ENCODE peak calls at places on chromosomes 11 and 22, in five cellular contexts. Z is fibroblast of lung, I is H7, C is SJSA1, T is adipocyte. L is an unnamed sample.
A peak's percentile ranks its signal among the peaks of the same experiment; 100 is the strongest.

GRCh38 chr11:48006301-48006992 is 26.1 kb downstream of the PTPRJ start:
- DNase-seq in Z (peak; percentile 64), I (no peak), C (no peak), T (peak; percentile 62), L (no peak)

GRCh38 chr22:29702931-29703594 is 16.7 kb upstream of the CABP7 start:
- DNase-seq in Z (no peak), I (peak; percentile 79), C (no peak), T (no peak), L (no peak)

GRCh38 chr11:86176165-86176884 is 68.2 kb upstream of the EED start:
- DNase-seq in Z (peak; percentile 53), I (no peak), C (no peak), T (no peak), L (no peak)

GRCh38 chr11:64245797-64246623 is 733 bp downstream of the PPP1R14B start:
- DNase-seq in Z (peak; percentile 83), I (peak; percentile 77), C (peak; percentile 99), T (peak; percentile 91), L (peak; percentile 99)

GRCh38 chr22:48044484-48045060 is 1282.1 kb downstream of the TBC1D22A start:
- DNase-seq in Z (no peak), I (peak; percentile 61), C (peak; percentile 28), T (no peak), L (no peak)

GRCh38 chr11:78270993-78271392 is 82.3 kb downstream of the USP35 start:
- DNase-seq in Z (no peak), I (no peak), C (no peak), T (no peak), L (no peak)

GRCh38 chr22:32175751-32176644 is 16.9 kb upstream of the C22orf42 start:
- DNase-seq in Z (no peak), I (peak; percentile 79), C (no peak), T (no peak), L (no peak)

GRCh38 chr11:111195192-111195591 is 50.3 kb upstream of the POU2AF2 start:
- DNase-seq in Z (peak; percentile 44), I (no peak), C (no peak), T (no peak), L (no peak)

GRCh38 chr11:73931039-73931645 is 19.7 kb upstream of the DNAJB13 start:
- DNase-seq in Z (peak; percentile 82), I (peak; percentile 81), C (peak; percentile 41), T (peak; percentile 67), L (no peak)

GRCh38 chr11:114078423-114078822 is 18.9 kb downstream of the ZBTB16 start:
- DNase-seq in Z (no peak), I (no peak), C (no peak), T (no peak), L (no peak)

GRCh38 chr22:32836286-32836859 is 34.9 kb downstream of the TIMP3 start:
- DNase-seq in Z (no peak), I (peak; percentile 67), C (no peak), T (peak; percentile 51), L (no peak)

GRCh38 chr11:57566564-57567209 is 785 bp downstream of the UBE2L6 start:
- DNase-seq in Z (peak; percentile 3), I (peak; percentile 38), C (no peak), T (no peak), L (no peak)

GRCh38 chr22:48892571-48893287 is 934.9 kb downstream of the BRD1 start:
- DNase-seq in Z (no peak), I (peak; percentile 15), C (peak; percentile 28), T (no peak), L (peak; percentile 33)

GRCh38 chr22:25081409-25081824 is 118.2 kb upstream of the CRYBB3 start:
- DNase-seq in Z (peak; percentile 14), I (peak; percentile 84), C (no peak), T (peak; percentile 19), L (no peak)

GRCh38 chr22:20206709-20207215 is 55.9 kb upstream of the CCDC188 start:
- DNase-seq in Z (peak; percentile 31), I (no peak), C (no peak), T (no peak), L (no peak)

GRCh38 chr11:57444362-57445074 is 15.8 kb upstream of the RTN4RL2 start:
- DNase-seq in Z (no peak), I (no peak), C (no peak), T (no peak), L (no peak)

GRCh38 chr11:113690619-113691569 is 15.2 kb downstream of the TMPRSS5 start:
- DNase-seq in Z (peak; percentile 44), I (peak; percentile 93), C (peak; percentile 88), T (peak; percentile 47), L (peak; percentile 84)

GRCh38 chr11:16603245-16603644 is 135.2 kb upstream of the C11orf58 start:
- DNase-seq in Z (no peak), I (peak; percentile 34), C (no peak), T (no peak), L (no peak)

GRCh38 chr11:78929906-78930220 is 355.2 kb upstream of the NARS2 start:
- DNase-seq in Z (no peak), I (no peak), C (no peak), T (no peak), L (no peak)

GRCh38 chr22:44090571-44090905 is 66.4 kb downstream of the PARVB start:
- DNase-seq in Z (no peak), I (no peak), C (no peak), T (no peak), L (peak; percentile 29)

GRCh38 chr11:47616726-47617416 is 22.7 kb upstream of the C1QTNF4 start:
- DNase-seq in Z (peak; percentile 90), I (peak; percentile 65), C (no peak), T (peak; percentile 90), L (no peak)

GRCh38 chr11:64358907-64359711 is at the start of gene RPS6KA4:
- DNase-seq in Z (peak; percentile 45), I (peak; percentile 97), C (peak; percentile 80), T (peak; percentile 93), L (peak; percentile 69)

GRCh38 chr11:117931971-117932370 is 2.8 kb upstream of the TMPRSS13 start:
- DNase-seq in Z (no peak), I (no peak), C (no peak), T (no peak), L (peak; percentile 11)

GRCh38 chr22:47605441-47605840 is 843.0 kb downstream of the TBC1D22A start:
- DNase-seq in Z (no peak), I (peak; percentile 15), C (peak; percentile 16), T (no peak), L (no peak)

GRCh38 chr11:73194593-73194992 is 23.5 kb upstream of the P2RY2 start:
- DNase-seq in Z (no peak), I (no peak), C (no peak), T (no peak), L (peak; percentile 86)

GRCh38 chr11:60978546-60979380 is 7.3 kb downstream of the CD6 start:
- DNase-seq in Z (no peak), I (no peak), C (no peak), T (no peak), L (no peak)

GRCh38 chr11:63489879-63490278 is 1.1 kb downstream of the PLAAT5 start:
- DNase-seq in Z (peak; percentile 33), I (peak; percentile 58), C (peak; percentile 76), T (peak; percentile 34), L (no peak)

GRCh38 chr11:64196616-64197015 is 9.9 kb upstream of the FERMT3 start:
- DNase-seq in Z (no peak), I (no peak), C (no peak), T (no peak), L (no peak)

GRCh38 chr11:102197759-102198158 is 87.5 kb downstream of the YAP1 start:
- DNase-seq in Z (no peak), I (peak; percentile 62), C (no peak), T (no peak), L (no peak)

GRCh38 chr22:30305519-30305905 is 16.2 kb upstream of the CASTOR1 start:
- DNase-seq in Z (no peak), I (no peak), C (no peak), T (no peak), L (no peak)

GRCh38 chr22:35301370-35301874 is 1.7 kb downstream of the TOM1 start:
- DNase-seq in Z (peak; percentile 94), I (no peak), C (no peak), T (peak; percentile 99), L (no peak)
- H3K4me3 ChIP-seq in Z (peak overlapping the region; percentile 20), I (no peak overlapping the region), C (no peak overlapping the region), T (peak overlapping the region; percentile 88), L (no peak overlapping the region)

DNA sequence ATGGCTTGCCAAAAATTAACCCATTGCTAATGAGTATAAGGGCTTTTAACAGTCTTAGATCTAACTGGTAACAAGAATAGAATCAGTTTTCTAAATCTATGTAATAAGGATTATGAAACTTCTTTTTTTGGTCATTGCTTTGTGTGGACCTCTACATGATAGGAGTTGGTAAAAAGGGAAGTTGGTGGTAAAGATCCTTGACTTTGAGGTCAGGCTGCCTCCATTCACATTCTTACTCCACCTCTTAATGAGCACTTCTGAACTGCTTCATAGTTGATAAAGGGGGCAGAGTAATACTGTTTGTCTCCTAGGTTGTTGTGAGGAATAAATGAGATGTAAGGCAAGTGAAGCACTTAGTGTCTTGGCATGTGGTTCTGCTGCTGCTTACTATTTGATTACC is 10.6 kb downstream of the EIF3M start:
- DNase-seq in Z (no peak), I (no peak), C (no peak), T (no peak), L (no peak)
- H3K36me3 ChIP-seq in Z (peaks cover 12% of the 10 kb centered on the region), I (peaks cover 41% of the 10 kb centered on the region), C (peaks cover 95% of the 10 kb centered on the region), T (peaks cover 99% of the 10 kb centered on the region), L (peaks cover 97% of the 10 kb centered on the region)

DNA sequence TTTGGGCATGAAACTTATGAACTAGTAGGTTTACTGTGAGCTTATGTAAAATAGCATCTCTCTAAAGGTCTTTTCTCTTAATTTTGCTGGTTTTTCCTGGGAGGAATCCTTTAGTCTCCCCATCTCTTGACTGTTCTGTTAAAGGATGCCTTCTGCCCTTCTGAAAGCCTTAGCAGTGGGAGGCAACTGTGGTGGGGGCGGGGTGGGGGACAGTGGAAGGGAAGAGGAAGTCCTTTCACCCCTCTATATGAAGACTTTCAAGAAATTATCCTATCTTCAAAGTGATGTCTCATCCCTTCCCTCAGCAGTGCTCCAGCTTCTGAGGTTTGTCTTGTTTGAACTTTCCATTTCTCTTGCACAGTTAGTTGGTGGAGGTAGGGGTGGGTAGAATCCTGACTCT is 73.1 kb downstream of the ELP4 start:
- DNase-seq in Z (no peak), I (peak; percentile 19), C (no peak), T (no peak), L (no peak)
- H3K4me3 ChIP-seq in Z (no peak overlapping the region), I (no peak overlapping the region), C (no peak overlapping the region), T (no peak overlapping the region), L (no peak overlapping the region)

DNA sequence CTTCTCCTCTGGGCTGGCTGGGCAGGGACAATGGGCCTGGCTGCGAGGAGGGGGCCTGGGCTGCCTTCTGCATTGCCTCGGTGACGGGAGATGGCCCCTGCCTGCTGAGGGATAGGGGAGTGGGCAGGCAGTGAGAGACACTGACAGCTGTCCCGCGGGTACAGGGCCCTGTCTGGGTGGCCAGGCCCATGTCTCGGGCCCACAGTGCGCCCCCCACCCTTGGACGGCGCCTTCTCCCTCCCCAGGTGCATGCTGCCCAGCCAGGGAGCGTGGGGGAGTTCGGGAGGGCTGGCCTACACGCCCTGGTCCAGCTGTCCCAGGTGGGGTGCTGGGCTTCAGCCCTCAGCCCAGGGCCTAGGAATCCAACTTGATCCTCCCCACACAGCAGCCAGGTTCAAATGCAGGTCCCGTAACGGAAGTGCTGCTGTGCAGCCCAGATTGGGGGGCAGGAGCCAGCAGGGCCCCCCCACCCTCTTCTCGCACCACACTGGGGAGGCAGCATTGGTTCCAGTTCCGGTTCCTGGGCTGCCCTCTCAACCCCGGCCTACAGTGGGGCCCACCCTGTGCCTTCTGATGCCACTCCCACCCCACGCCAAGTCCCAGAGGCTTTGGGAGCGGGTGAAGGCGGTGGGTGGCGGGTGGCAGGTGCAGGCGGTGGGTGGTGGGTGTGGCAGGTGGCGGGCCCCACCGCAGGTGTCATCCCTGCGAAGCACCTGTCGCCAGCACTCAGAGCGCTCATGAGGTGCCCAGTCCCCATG is 7.3 kb upstream of the TSSC4 start:
- DNase-seq in Z (no peak), I (no peak), C (no peak), T (no peak), L (no peak)
- H3K36me3 ChIP-seq in Z (peaks cover 43% of the 10 kb centered on the region), I (peaks cover 4% of the 10 kb centered on the region), C (peaks cover 93% of the 10 kb centered on the region), T (peaks cover 54% of the 10 kb centered on the region), L (peaks cover 53% of the 10 kb centered on the region)

L was measured in RWPE2.